ENCODE peak calls at places on chromosome 2, in ten cellular contexts. O is NB4, Q is heart left ventricle, N is adrenal gland, L is lower leg skin, I is testis, V is HepG2, T is GM12891, Y is IMR-90, M is right lobe of liver. C is an unnamed sample.

GRCh38 chr2:207088276-207088675 is 77.5 kb downstream of the KLF7 start:
- DNase-seq in O (no peak), Q (no peak), N (no peak), L (no peak), I (no peak), V (no peak), T (no peak), Y (no peak), M (no peak), C (no peak)

GRCh38 chr2:111200333-111200879 is 79.7 kb downstream of the BCL2L11 start:
- DNase-seq in O (peak; percentile 24), Q (no peak), N (no peak), L (peak; percentile 74), I (no peak), V (no peak), T (no peak), Y (no peak), M (no peak), C (no peak)

GRCh38 chr2:23686405-23687029 is 240.4 kb downstream of the ATAD2B start:
- DNase-seq in O (no peak), Q (no peak), N (no peak), L (no peak), I (no peak), V (no peak), T (no peak), Y (no peak), M (no peak), C (no peak)

GRCh38 chr2:223055140-223055539 is 3.1 kb downstream of the KCNE4 start:
- DNase-seq in O (no peak), Q (no peak), N (no peak), L (no peak), I (no peak), V (no peak), T (no peak), Y (peak; percentile 59), M (no peak), C (no peak)

GRCh38 chr2:113791697-113792590 is 35.5 kb upstream of the SLC35F5 start:
- DNase-seq in O (no peak), Q (no peak), N (no peak), L (no peak), I (no peak), V (no peak), T (peak; percentile 7), Y (peak; percentile 32), M (no peak), C (no peak)

GRCh38 chr2:46135936-46136335 is 161.3 kb upstream of the EPAS1 start:
- DNase-seq in O (no peak), Q (no peak), N (peak; percentile 47), L (no peak), I (peak; percentile 58), V (no peak), T (no peak), Y (peak; percentile 64), M (no peak), C (no peak)

GRCh38 chr2:218010116-218010837 is 7.5 kb upstream of the TNS1 start:
- DNase-seq in O (peak; percentile 61), Q (peak; percentile 71), N (no peak), L (no peak), I (peak; percentile 37), V (no peak), T (peak; percentile 82), Y (peak; percentile 51), M (no peak), C (no peak)

GRCh38 chr2:212494413-212495020 is 44.1 kb downstream of the ERBB4 start:
- DNase-seq in O (no peak), Q (no peak), N (no peak), L (no peak), I (no peak), V (no peak), T (no peak), Y (no peak), M (no peak), C (no peak)

GRCh38 chr2:109333414-109334194 is 204.6 kb downstream of the SH3RF3 start:
- DNase-seq in O (peak; percentile 48), Q (no peak), N (no peak), L (no peak), I (no peak), V (peak; percentile 16), T (no peak), Y (peak; percentile 47), M (no peak), C (no peak)

GRCh38 chr2:119859528-119859927 is 99.8 kb downstream of the PTPN4 start:
- DNase-seq in O (peak; percentile 15), Q (no peak), N (no peak), L (no peak), I (no peak), V (no peak), T (no peak), Y (no peak), M (no peak), C (no peak)

GRCh38 chr2:236981710-236982485 is 103.8 kb upstream of the COPS8 start:
- DNase-seq in O (no peak), Q (no peak), N (no peak), L (no peak), I (no peak), V (no peak), T (no peak), Y (no peak), M (no peak), C (no peak)

GRCh38 chr2:73779472-73780241 is at the start of gene DUSP11:
- DNase-seq in O (peak; percentile 97), Q (peak; percentile 96), N (peak; percentile 97), L (peak; percentile 99), I (peak; percentile 98), V (peak; percentile 96), T (peak; percentile 79), Y (peak; percentile 92), M (peak; percentile 96), C (peak; percentile 93)
- TF ChIP-seq POLR2A in O (peak; percentile 88), Q (no peak), N (peak; percentile 91), L (no peak), I (peak; percentile 54), V (peak; percentile 98), T (peak; percentile 76), Y (peak; percentile 68), M (peak; percentile 69), C (peak; percentile 84)

DNA sequence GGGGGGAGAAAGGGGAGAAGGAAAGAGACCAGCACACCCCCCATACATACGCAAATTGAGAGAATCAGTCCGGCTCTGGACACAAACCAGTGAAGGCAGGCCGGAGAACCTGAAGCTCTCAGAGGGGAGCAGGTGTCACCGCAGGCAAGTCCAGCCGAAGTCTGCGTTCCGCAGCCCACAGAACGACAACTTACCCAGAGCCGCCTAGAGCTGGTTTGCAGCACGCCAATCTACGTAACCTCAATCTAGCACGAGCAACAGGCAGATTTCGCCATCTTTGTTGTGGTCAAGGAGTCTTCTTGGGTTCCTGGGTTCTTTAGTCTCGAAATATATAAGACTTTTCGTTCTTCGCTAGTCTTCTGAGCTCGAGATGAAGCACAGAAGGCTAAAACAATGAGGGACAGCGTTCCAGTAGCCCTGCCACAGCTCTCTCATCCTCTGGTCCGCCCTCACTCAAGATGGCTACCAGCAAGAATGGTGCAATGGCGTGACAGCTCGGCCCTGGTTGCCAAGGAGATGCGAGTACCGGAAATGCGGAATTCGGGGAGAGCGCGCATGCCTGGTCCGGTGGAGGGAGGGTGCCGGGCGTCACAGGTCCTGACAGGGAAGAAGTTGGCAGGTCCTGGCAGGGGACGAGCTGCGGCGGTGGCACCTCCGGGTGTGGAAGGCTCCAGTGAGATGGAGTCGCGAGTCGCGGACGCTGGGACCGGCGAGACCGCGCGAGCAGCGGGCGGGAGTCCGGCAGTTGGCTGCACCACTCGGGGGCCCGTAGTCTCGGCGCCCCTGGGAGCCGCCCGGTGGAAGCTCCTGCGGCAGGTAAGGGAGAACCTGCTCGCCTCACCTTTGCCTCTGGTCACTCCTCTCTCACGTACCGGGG is at the start of the genes CAMKMT and PREPL:
- DNase-seq in O (peak; percentile 99), Q (peak; percentile 99), N (peak; percentile 99), L (peak; percentile 100), I (peak; percentile 98), V (peak; percentile 97), T (peak; percentile 78), Y (peak; percentile 97), M (peak; percentile 99), C (peak; percentile 99)
- TF ChIP-seq POLR2A in O (peak; percentile 89), Q (no peak), N (peak; percentile 91), L (no peak), I (peak; percentile 55), V (peak; percentile 99), T (peak; percentile 97), Y (peak; percentile 86), M (peak; percentile 80), C (peak; percentile 94)

DNA sequence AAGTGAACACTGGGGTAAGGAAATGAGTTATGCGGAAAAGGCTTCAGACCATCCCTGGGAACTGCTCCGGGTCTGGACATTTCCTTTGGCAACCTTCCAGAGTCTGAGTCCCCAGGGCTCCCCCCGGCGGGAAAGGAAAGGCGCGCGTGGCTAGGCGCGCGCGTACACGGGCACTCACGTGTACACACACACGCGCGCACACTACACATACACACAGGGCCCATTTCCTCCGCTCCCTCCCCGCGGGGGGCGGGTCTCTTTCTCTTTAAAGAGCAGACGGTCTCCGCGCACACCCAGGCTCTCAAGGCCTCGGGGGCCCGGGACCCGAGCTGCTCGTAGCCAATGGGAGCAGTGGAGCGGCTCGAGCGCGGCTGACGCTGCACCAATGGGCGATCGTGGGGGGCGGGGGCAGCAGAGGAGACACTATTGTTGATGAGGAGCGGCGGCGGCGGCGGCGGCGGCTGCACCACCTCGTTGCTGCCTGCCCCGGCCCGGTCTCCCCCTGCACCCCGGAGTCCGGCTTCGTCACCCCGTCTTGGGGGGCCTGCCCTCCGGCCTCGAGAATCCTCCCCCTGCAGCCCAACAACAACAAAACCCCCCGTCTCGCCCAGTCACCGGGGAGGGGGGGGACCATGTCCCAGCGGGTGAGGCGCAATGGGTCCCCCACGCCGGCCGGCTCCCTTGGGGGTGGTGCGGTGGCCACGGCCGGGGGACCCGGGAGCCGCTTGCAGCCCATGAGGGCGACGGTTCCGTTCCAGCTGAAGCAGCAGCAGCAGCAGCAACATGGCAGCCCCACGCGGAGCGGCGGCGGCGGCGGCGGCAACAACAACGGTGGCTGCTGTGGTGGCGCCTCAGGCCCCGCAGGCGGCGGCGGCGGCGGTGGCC is at the start of gene FAM117B:
- DNase-seq in O (peak; percentile 99), Q (peak; percentile 100), N (peak; percentile 99), L (peak; percentile 100), I (peak; percentile 99), V (peak; percentile 98), T (peak; percentile 91), Y (peak; percentile 92), M (peak; percentile 99), C (peak; percentile 96)
- TF ChIP-seq POLR2A in O (peak; percentile 37), Q (no peak), N (peak; percentile 95), L (no peak), I (peak; percentile 69), V (peak; percentile 89), T (peak; percentile 35), Y (no peak), M (peak; percentile 72), C (peak; percentile 56)

DNA sequence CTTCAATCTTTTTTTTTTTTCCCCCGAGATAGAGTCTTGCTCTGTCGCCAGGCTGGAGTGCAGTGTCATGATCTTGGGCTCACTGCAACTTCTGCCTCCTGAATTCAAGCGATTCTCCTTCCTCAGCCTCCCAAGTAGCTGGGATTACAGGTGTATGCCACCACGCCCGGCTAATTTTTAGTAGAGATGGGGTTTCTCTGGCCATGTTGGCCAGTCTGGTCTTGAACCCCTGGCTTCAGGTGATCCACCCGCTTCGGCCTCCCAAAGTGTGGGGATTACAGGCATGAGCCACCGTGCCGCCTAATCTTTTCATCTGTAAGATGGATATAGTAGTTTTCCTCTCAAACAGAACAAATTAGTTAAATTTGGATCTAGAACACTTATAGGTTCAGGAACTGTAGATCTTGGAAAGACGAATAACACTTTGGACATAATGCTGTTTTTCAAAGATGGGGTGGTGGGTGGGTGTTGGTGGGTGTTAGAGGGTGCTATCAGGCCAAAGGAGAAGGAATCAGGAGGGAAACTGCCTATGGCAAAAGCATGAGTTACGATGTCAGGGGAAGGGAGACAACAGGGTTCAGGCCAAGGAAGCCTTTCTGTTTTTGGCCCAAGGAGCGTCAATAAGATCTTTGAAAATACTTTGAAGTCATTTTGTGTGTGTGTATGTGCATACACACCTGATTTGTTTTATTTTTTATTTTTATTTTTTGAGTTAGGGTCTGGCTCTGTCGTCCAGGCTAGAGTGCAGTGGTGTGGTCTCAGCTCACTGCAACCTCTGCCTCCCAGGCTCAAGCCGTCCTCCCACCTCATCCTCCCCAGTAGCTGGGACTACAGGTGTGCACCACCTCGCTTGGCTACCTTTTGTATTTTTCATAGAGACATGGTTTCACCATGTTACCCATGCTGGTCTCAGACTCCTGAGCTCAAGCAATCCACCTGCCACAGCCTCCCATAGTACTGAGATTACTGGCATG is 6.8 kb downstream of the RPL37A start:
- DNase-seq in O (peak; percentile 45), Q (no peak), N (no peak), L (no peak), I (no peak), V (no peak), T (no peak), Y (no peak), M (no peak), C (no peak)
- TF ChIP-seq POLR2A in O (no peak), Q (no peak), N (no peak), L (no peak), I (no peak), V (peak; percentile 67), T (peak; percentile 62), Y (no peak), M (peak; percentile 13), C (no peak)

C was measured in erythroblast.